ENCODE peak calls at places on chromosomes 6 and 20, in six cellular contexts. B, I, A, T, G and E are unnamed samples.
A peak's percentile ranks its signal among the peaks of the same experiment; 100 is the strongest.

GRCh38 chr6:34235605-34236422 is 859 bp upstream of the HMGA1 start:
- DNase-seq in B (no peak), I (peak; percentile 69), A (peak; percentile 69), T (peak; percentile 31), G (no peak), E (peak; percentile 55)

GRCh38 chr20:8757146-8757545 is 311.7 kb upstream of the PLCB4 start:
- DNase-seq in B (no peak), I (no peak), A (peak; percentile 91), T (no peak), G (no peak), E (peak; percentile 14)

GRCh38 chr6:118660218-118660569 is 8.8 kb upstream of the CEP85L start:
- DNase-seq in B (peak; percentile 89), I (peak; percentile 49), A (no peak), T (peak; percentile 35), G (no peak), E (peak; percentile 97)

GRCh38 chr6:10720229-10720959 is 2.5 kb upstream of the TMEM14C start:
- DNase-seq in B (peak; percentile 15), I (peak; percentile 47), A (no peak), T (no peak), G (no peak), E (peak; percentile 81)

GRCh38 chr6:168007592-168008338 is 10.3 kb downstream of the KIF25 start:
- DNase-seq in B (no peak), I (no peak), A (peak; percentile 100), T (no peak), G (no peak), E (no peak)

GRCh38 chr6:3908223-3908622 is 59.0 kb downstream of the FAM50B start:
- DNase-seq in B (no peak), I (no peak), A (no peak), T (no peak), G (no peak), E (no peak)

GRCh38 chr6:73521351-73522254 is 771 bp upstream of the EEF1A1 start:
- DNase-seq in B (peak; percentile 93), I (peak; percentile 65), A (peak; percentile 78), T (peak; percentile 88), G (no peak), E (peak; percentile 92)

GRCh38 chr6:170174771-170175643 is 115.9 kb downstream of the DLL1 start:
- DNase-seq in B (no peak), I (no peak), A (no peak), T (peak; percentile 30), G (no peak), E (no peak)

GRCh38 chr20:4064118-4064962 is 49.0 kb upstream of the RNF24 start:
- DNase-seq in B (peak; percentile 8), I (no peak), A (peak; percentile 63), T (no peak), G (peak; percentile 57), E (peak; percentile 67)

GRCh38 chr6:56517155-56517745 is 125.4 kb downstream of the DST start:
- DNase-seq in B (peak; percentile 88), I (no peak), A (no peak), T (no peak), G (no peak), E (peak; percentile 65)

GRCh38 chr6:111540971-111541719 is 58.1 kb upstream of the REV3L start:
- DNase-seq in B (peak; percentile 78), I (no peak), A (no peak), T (no peak), G (no peak), E (peak; percentile 40)

GRCh38 chr6:90375681-90376439 is 79.2 kb upstream of the BACH2 start:
- DNase-seq in B (no peak), I (no peak), A (peak; percentile 66), T (no peak), G (peak; percentile 10), E (no peak)

GRCh38 chr6:63930848-63931247 is 295.2 kb downstream of the PHF3 start:
- DNase-seq in B (no peak), I (no peak), A (no peak), T (no peak), G (no peak), E (no peak)

GRCh38 chr6:142675517-142675916 is 269.5 kb downstream of the HIVEP2 start:
- DNase-seq in B (no peak), I (no peak), A (no peak), T (no peak), G (no peak), E (no peak)

GRCh38 chr6:119334535-119335264 is 14.9 kb downstream of the MAN1A1 start:
- DNase-seq in B (no peak), I (no peak), A (no peak), T (no peak), G (no peak), E (peak; percentile 77)

GRCh38 chr6:23106951-23107350 is 537.6 kb downstream of the HDGFL1 start:
- DNase-seq in B (no peak), I (no peak), A (no peak), T (no peak), G (no peak), E (no peak)

GRCh38 chr6:21733311-21733710 is 139.8 kb downstream of the SOX4 start:
- DNase-seq in B (no peak), I (no peak), A (no peak), T (no peak), G (no peak), E (no peak)

GRCh38 chr20:11372831-11373230 is 544.9 kb upstream of the BTBD3 start:
- DNase-seq in B (no peak), I (no peak), A (no peak), T (no peak), G (no peak), E (no peak)

GRCh38 chr6:134491473-134491872 is 173.6 kb upstream of the SGK1 start:
- DNase-seq in B (no peak), I (no peak), A (no peak), T (no peak), G (no peak), E (no peak)

GRCh38 chr6:129667621-129668020 is 42.4 kb downstream of the ARHGAP18 start:
- DNase-seq in B (no peak), I (no peak), A (no peak), T (no peak), G (no peak), E (peak; percentile 58)

GRCh38 chr6:30327232-30327746 is 562 bp downstream of the TRIM39 start:
- DNase-seq in B (no peak), I (no peak), A (no peak), T (no peak), G (no peak), E (peak; percentile 34)

GRCh38 chr6:22189946-22190345 is 106.9 kb downstream of the PRL start:
- DNase-seq in B (no peak), I (no peak), A (no peak), T (no peak), G (no peak), E (no peak)

GRCh38 chr6:1406306-1407058 is 17.1 kb downstream of the FOXF2 start:
- DNase-seq in B (no peak), I (no peak), A (no peak), T (no peak), G (no peak), E (no peak)

GRCh38 chr6:117227245-117227962 is 38.0 kb upstream of the VGLL2 start:
- DNase-seq in B (no peak), I (no peak), A (no peak), T (no peak), G (no peak), E (no peak)

GRCh38 chr20:41395669-41396664 is 29.3 kb upstream of the EMILIN3 start:
- DNase-seq in B (no peak), I (no peak), A (no peak), T (peak; percentile 59), G (no peak), E (peak; percentile 70)

GRCh38 chr6:52596371-52597028 is 19.6 kb upstream of the TRAM2 start:
- DNase-seq in B (no peak), I (no peak), A (peak; percentile 32), T (no peak), G (no peak), E (peak; percentile 69)